ENCODE peak calls at places on chromosomes 3 and 15, in seven cellular contexts. One of them, this sample, is unnamed.

GRCh38 chr3:15427981-15428380 is 583 bp downstream of the EAF1 start:
- DNase-seq in globus pallidus: no peak
- DNase-seq in iPS-NIHi11: peak
- DNase-seq in NCI-H1105: no peak
- DNase-seq in stromal cell of bone marrow: no peak
- DNase-seq in GM04504: no peak
- DNase-seq in A549: no peak
- DNase-seq in this sample: no peak

GRCh38 chr3:2514031-2514430 is 415.4 kb downstream of the CNTN4 start:
- DNase-seq in globus pallidus: no peak
- DNase-seq in GM04504: no peak
- DNase-seq in iPS-NIHi11: no peak
- DNase-seq in NCI-H1105: no peak
- DNase-seq in stromal cell of bone marrow: no peak
- DNase-seq in A549: no peak
- DNase-seq in this sample: no peak

GRCh38 chr3:11238880-11239279 is 33.3 kb upstream of the ATG7 start:
- DNase-seq in NCI-H1105: no peak
- DNase-seq in stromal cell of bone marrow: peak
- DNase-seq in iPS-NIHi11: no peak
- DNase-seq in globus pallidus: no peak
- DNase-seq in GM04504: peak
- DNase-seq in A549: no peak
- DNase-seq in this sample: no peak

GRCh38 chr3:175940881-175941280 is 1081.7 kb downstream of the NAALADL2 start:
- DNase-seq in A549: no peak
- DNase-seq in iPS-NIHi11: peak
- DNase-seq in globus pallidus: no peak
- DNase-seq in NCI-H1105: no peak
- DNase-seq in GM04504: no peak
- DNase-seq in stromal cell of bone marrow: no peak
- DNase-seq in this sample: no peak

GRCh38 chr3:47096955-47097354 is 67.0 kb downstream of the SETD2 start:
- DNase-seq in globus pallidus: no peak
- DNase-seq in iPS-NIHi11: no peak
- DNase-seq in GM04504: peak
- DNase-seq in A549: no peak
- DNase-seq in stromal cell of bone marrow: peak
- DNase-seq in NCI-H1105: no peak
- DNase-seq in this sample: no peak

GRCh38 chr3:15272431-15273196 is 59.8 kb downstream of the SH3BP5 start:
- DNase-seq in GM04504: no peak
- DNase-seq in globus pallidus: no peak
- DNase-seq in NCI-H1105: no peak
- DNase-seq in stromal cell of bone marrow: no peak
- DNase-seq in A549: no peak
- DNase-seq in iPS-NIHi11: peak
- DNase-seq in this sample: no peak

GRCh38 chr3:100438623-100438974 is 37.3 kb downstream of the LNP1 start:
- DNase-seq in globus pallidus: no peak
- DNase-seq in NCI-H1105: no peak
- DNase-seq in A549: no peak
- DNase-seq in GM04504: no peak
- DNase-seq in iPS-NIHi11: no peak
- DNase-seq in stromal cell of bone marrow: no peak
- DNase-seq in this sample: no peak

GRCh38 chr15:78209646-78210348 is 24.6 kb downstream of the ACSBG1 start:
- DNase-seq in GM04504: no peak
- DNase-seq in iPS-NIHi11: no peak
- DNase-seq in stromal cell of bone marrow: no peak
- DNase-seq in globus pallidus: no peak
- DNase-seq in A549: no peak
- DNase-seq in NCI-H1105: no peak
- DNase-seq in this sample: no peak

GRCh38 chr3:187951452-187952190 is 202.3 kb upstream of the LPP start:
- DNase-seq in iPS-NIHi11: no peak
- DNase-seq in A549: no peak
- DNase-seq in GM04504: no peak
- DNase-seq in globus pallidus: no peak
- DNase-seq in stromal cell of bone marrow: no peak
- DNase-seq in NCI-H1105: no peak
- DNase-seq in this sample: no peak

GRCh38 chr3:49493901-49494300 is 23.8 kb downstream of the DAG1 start:
- DNase-seq in iPS-NIHi11: no peak
- DNase-seq in GM04504: no peak
- DNase-seq in NCI-H1105: no peak
- DNase-seq in stromal cell of bone marrow: no peak
- DNase-seq in A549: no peak
- DNase-seq in globus pallidus: no peak
- DNase-seq in this sample: no peak

GRCh38 chr3:172467170-172467824 is 19.0 kb upstream of the GHSR start:
- DNase-seq in iPS-NIHi11: no peak
- DNase-seq in globus pallidus: no peak
- DNase-seq in NCI-H1105: no peak
- DNase-seq in A549: peak
- DNase-seq in GM04504: no peak
- DNase-seq in stromal cell of bone marrow: peak
- DNase-seq in this sample: no peak

This sample was measured in midbrain.